ENCODE peak calls at places on chromosome 18, in four cellular contexts. E is IMR-90, S is HFFc6, Z is heart left ventricle. F is an unnamed sample.

GRCh38 chr18:904135-905090 is at the start of gene ADCYAP1:
- DNase-seq in Z (no peak), S (no peak), E (no peak), F (peak)

GRCh38 chr18:52340466-52341378 is 725 bp downstream of the DCC start:
- DNase-seq in Z (no peak), E (no peak), S (no peak), F (no peak)

GRCh38 chr18:62790836-62791772 is 75.8 kb downstream of the PHLPP1 start:
- DNase-seq in E (peak), S (peak), Z (no peak), F (no peak)

GRCh38 chr18:38551881-38552280 is 986.3 kb upstream of the CELF4 start:
- DNase-seq in E (no peak), S (no peak), Z (peak), F (no peak)

GRCh38 chr18:48974304-48975220 is 23.8 kb upstream of the SMAD7 start:
- DNase-seq in E (no peak), Z (no peak), S (no peak), F (peak)

GRCh38 chr18:21904856-21905255 is 164.3 kb downstream of the MIB1 start:
- DNase-seq in E (no peak), Z (no peak), S (no peak), F (no peak)

GRCh38 chr18:49728542-49728941 is 84.8 kb downstream of the ACAA2 start:
- DNase-seq in E (no peak), Z (no peak), S (peak), F (peak)

GRCh38 chr18:35730738-35731370 is 149.3 kb downstream of the GALNT1 start:
- DNase-seq in S (no peak), E (peak), Z (no peak), F (no peak)

GRCh38 chr18:10659000-10659399 is 133.2 kb downstream of the NAPG start:
- DNase-seq in E (no peak), Z (no peak), S (no peak), F (no peak)

GRCh38 chr18:23992119-23992940 is 22.2 kb upstream of the TTC39C start:
- DNase-seq in S (no peak), Z (peak), E (peak), F (no peak)

GRCh38 chr18:79388043-79388442 is 7.7 kb upstream of the NFATC1 start:
- DNase-seq in E (no peak), S (no peak), Z (no peak), F (no peak)

GRCh38 chr18:8929381-8929780 is 173.1 kb upstream of the NDUFV2 start:
- DNase-seq in S (no peak), Z (no peak), E (no peak), F (no peak)

DNA sequence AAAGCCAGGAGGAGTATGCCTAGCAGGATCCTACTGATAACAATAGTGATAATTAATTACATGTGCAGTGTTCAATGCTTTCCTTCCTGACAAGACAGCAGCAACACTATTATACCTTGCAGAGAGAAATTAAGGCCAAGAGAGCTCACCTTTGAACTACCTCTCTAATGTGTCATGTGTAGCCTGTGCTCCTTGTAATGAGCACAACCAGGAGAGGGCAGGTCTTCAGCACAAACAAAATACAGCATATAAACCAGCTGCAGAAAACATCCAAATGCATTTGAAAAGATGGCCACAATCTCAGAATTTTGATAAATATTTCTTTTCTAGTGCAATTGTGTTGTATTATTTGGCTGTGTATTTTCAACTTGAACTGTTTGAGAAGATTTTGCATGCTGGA is 1425.7 kb downstream of the DSC3 start:
- DNase-seq in S (no peak), Z (no peak), E (no peak), F (no peak)
- TF ChIP-seq CTCF in S (no peak), Z (peak), E (no peak), F (no peak)

GRCh38 chr18:33020877-33021276 is 248.1 kb upstream of the KLHL14 start:
- DNase-seq in S (no peak), Z (no peak), E (no peak), F (no peak)
- TF ChIP-seq CTCF in S (no peak), Z (no peak), E (no peak), F (no peak)

GRCh38 chr18:54622084-54622483 is 31.0 kb downstream of the DYNAP start:
- DNase-seq in E (no peak), S (no peak), Z (no peak), F (no peak)
- TF ChIP-seq CTCF in E (peak), S (peak), Z (no peak), F (peak)

DNA sequence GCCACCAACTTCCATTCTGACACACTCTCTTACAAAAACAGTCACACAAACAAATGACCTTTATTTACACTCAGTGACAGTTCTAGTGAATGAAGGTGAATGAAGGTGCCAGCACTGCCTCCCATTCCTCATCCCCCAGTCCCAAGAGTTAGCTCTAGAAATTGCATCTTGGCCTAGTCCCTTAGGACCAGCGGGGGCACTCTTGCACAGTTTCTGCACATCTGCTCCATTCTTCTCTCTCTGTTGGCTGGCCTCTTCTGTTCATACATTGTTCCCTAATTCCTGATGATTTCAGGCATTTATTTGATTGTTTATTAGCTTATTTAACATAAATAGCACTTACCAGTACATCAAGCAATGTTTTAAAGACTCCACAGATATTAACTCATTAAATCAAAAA is 30.9 kb downstream of the GAREM1 start:
- DNase-seq in E (no peak), Z (no peak), S (no peak), F (peak)
- TF ChIP-seq CTCF in E (peak), Z (no peak), S (no peak), F (no peak)

F was measured in endothelial cell.